ENCODE peak calls at places on chromosomes 11 and 22, in nine cellular contexts. M is T-helper 9 cell; P is smooth muscle cell of the brain vasculature; Z is lung; G is stimulated activated CD4-positive, alpha-beta T cell treated with anti-CD3 and anti-CD28 coated beads, Interleukin-2, amount 100 ng/mL, for 48 hours; N is fibroblast of villous mesenchyme; L is posterior vena cava; O is heart right ventricle; T is stimulated activated naive CD4-positive, alpha-beta T cell treated with Interleukin-2 at 50 U/mL for 16 hours. Q is an unnamed sample.

GRCh38 chr11:119783466-119784400 is 54.7 kb upstream of the NECTIN1 start:
- DNase-seq in M (no peak), P (no peak), Z (no peak), G (no peak), N (no peak), L (peak; percentile 41), O (no peak), T (no peak), Q (no peak)

GRCh38 chr11:65301491-65302329 is 13.0 kb upstream of the CDC42EP2 start:
- DNase-seq in M (no peak), P (no peak), Z (no peak), G (no peak), N (peak; percentile 92), L (peak; percentile 78), O (peak; percentile 56), T (no peak), Q (no peak)

GRCh38 chr11:134024420-134025085 is 44.3 kb upstream of the JAM3 start:
- DNase-seq in M (no peak), P (no peak), Z (no peak), G (no peak), N (no peak), L (no peak), O (no peak), T (no peak), Q (no peak)

GRCh38 chr22:38494498-38494897 is 11.6 kb downstream of the DDX17 start:
- DNase-seq in M (no peak), P (no peak), Z (no peak), G (no peak), N (no peak), L (no peak), O (no peak), T (no peak), Q (no peak)

GRCh38 chr11:106461839-106462545 is 384.5 kb downstream of the AASDHPPT start:
- DNase-seq in M (no peak), P (no peak), Z (no peak), G (no peak), N (peak; percentile 65), L (no peak), O (no peak), T (no peak), Q (no peak)

GRCh38 chr11:120057595-120058581 is 80.0 kb downstream of the TRIM29 start:
- DNase-seq in M (no peak), P (no peak), Z (no peak), G (no peak), N (no peak), L (peak; percentile 82), O (no peak), T (no peak), Q (no peak)

GRCh38 chr22:30880847-30881246 is 87.7 kb downstream of the MORC2 start:
- DNase-seq in M (no peak), P (no peak), Z (no peak), G (no peak), N (no peak), L (peak; percentile 68), O (no peak), T (no peak), Q (no peak)

GRCh38 chr11:20066013-20066782 is 94.1 kb downstream of the DBX1 start:
- DNase-seq in M (no peak), P (no peak), Z (no peak), G (no peak), N (no peak), L (no peak), O (no peak), T (no peak), Q (no peak)

GRCh38 chr11:26827567-26828037 is 105.7 kb upstream of the SLC5A12 start:
- DNase-seq in M (no peak), P (no peak), Z (no peak), G (no peak), N (peak; percentile 81), L (no peak), O (no peak), T (no peak), Q (no peak)

GRCh38 chr11:7595016-7595869 is 78.1 kb downstream of the CYB5R2 start:
- DNase-seq in M (no peak), P (no peak), Z (no peak), G (no peak), N (no peak), L (no peak), O (no peak), T (no peak), Q (no peak)

GRCh38 chr11:1060885-1061616 is 13.6 kb upstream of the MUC2 start:
- DNase-seq in M (no peak), P (no peak), Z (no peak), G (no peak), N (peak; percentile 77), L (peak; percentile 85), O (peak; percentile 23), T (no peak), Q (no peak)

GRCh38 chr11:23112987-23113886 is 253.0 kb upstream of the CCDC179 start:
- DNase-seq in M (no peak), P (peak; percentile 44), Z (no peak), G (no peak), N (peak; percentile 37), L (no peak), O (no peak), T (no peak), Q (no peak)

GRCh38 chr11:92826136-92826535 is 143.3 kb upstream of the MTNR1B start:
- DNase-seq in M (no peak), P (no peak), Z (no peak), G (no peak), N (peak; percentile 13), L (no peak), O (no peak), T (no peak), Q (no peak)

GRCh38 chr11:120336641-120337132 is 474 bp downstream of the ARHGEF12 start:
- DNase-seq in M (no peak), P (no peak), Z (peak; percentile 48), G (peak; percentile 29), N (peak; percentile 31), L (peak; percentile 88), O (peak; percentile 47), T (no peak), Q (no peak)

GRCh38 chr11:31325162-31325561 is 44.4 kb downstream of the DCDC1 start:
- DNase-seq in M (no peak), P (no peak), Z (no peak), G (no peak), N (peak; percentile 40), L (no peak), O (no peak), T (no peak), Q (no peak)

GRCh38 chr11:95322546-95322945 is 91.5 kb upstream of the SESN3 start:
- DNase-seq in M (no peak), P (no peak), Z (no peak), G (no peak), N (no peak), L (no peak), O (no peak), T (no peak), Q (no peak)

GRCh38 chr11:21794306-21794705 is 398.6 kb upstream of the ANO5 start:
- DNase-seq in M (no peak), P (no peak), Z (no peak), G (no peak), N (no peak), L (no peak), O (no peak), T (no peak), Q (no peak)

GRCh38 chr22:43860126-43860525 is 2.2 kb downstream of the SULT4A1 start:
- DNase-seq in M (no peak), P (no peak), Z (no peak), G (no peak), N (no peak), L (peak; percentile 49), O (no peak), T (no peak), Q (no peak)

GRCh38 chr11:129849447-129850130 is 33.9 kb downstream of the TMEM45B start:
- DNase-seq in M (no peak), P (no peak), Z (no peak), G (no peak), N (no peak), L (no peak), O (no peak), T (no peak), Q (no peak)

GRCh38 chr11:92707173-92707619 is 262.3 kb upstream of the MTNR1B start:
- DNase-seq in M (no peak), P (no peak), Z (no peak), G (no peak), N (no peak), L (no peak), O (no peak), T (no peak), Q (no peak)

GRCh38 chr22:44944891-44945600 is 64.8 kb downstream of the PHF21B start:
- DNase-seq in M (no peak), P (no peak), Z (no peak), G (no peak), N (no peak), L (no peak), O (no peak), T (no peak), Q (no peak)

GRCh38 chr22:46586123-46586519 is 34.1 kb upstream of the GRAMD4 start:
- DNase-seq in M (no peak), P (no peak), Z (no peak), G (no peak), N (no peak), L (no peak), O (no peak), T (no peak), Q (no peak)

GRCh38 chr11:76203937-76204336 is 2.4 kb downstream of the WNT11 start:
- DNase-seq in M (no peak), P (no peak), Z (no peak), G (no peak), N (no peak), L (no peak), O (no peak), T (no peak), Q (no peak)

GRCh38 chr22:28630185-28630580 is 49.5 kb downstream of the TTC28 start:
- DNase-seq in M (no peak), P (no peak), Z (no peak), G (no peak), N (no peak), L (no peak), O (no peak), T (no peak), Q (no peak)

Q was measured in ascending aorta.